ENCODE peak calls at places on chromosome 12, in ten cellular contexts. X, I, J, W, O, M, N, S, D and V are unnamed samples.
A peak's percentile ranks its signal among the peaks of the same experiment; 100 is the strongest.

GRCh38 chr12:3752096-3752709 is 706 bp downstream of the CRACR2A start:
- DNase-seq in X (no peak), I (peak; percentile 47), J (peak; percentile 40), W (no peak), O (no peak), M (no peak), N (no peak), S (peak; percentile 59), D (no peak), V (peak; percentile 45)

GRCh38 chr12:3490848-3491382 is at the start of gene PRMT8:
- DNase-seq in X (no peak), I (no peak), J (peak; percentile 29), W (peak; percentile 61), O (no peak), M (peak; percentile 14), N (peak; percentile 54), S (peak; percentile 4), D (no peak), V (peak; percentile 67)

GRCh38 chr12:13165578-13166120 is 30.9 kb upstream of the EMP1 start:
- DNase-seq in X (no peak), I (peak; percentile 51), J (peak; percentile 5), W (no peak), O (no peak), M (no peak), N (no peak), S (peak; percentile 71), D (no peak), V (no peak)

GRCh38 chr12:14567311-14568195 is at the start of gene PLBD1:
- DNase-seq in X (peak; percentile 44), I (no peak), J (no peak), W (no peak), O (no peak), M (peak; percentile 52), N (no peak), S (peak; percentile 16), D (no peak), V (peak; percentile 34)

GRCh38 chr12:54051081-54051912 is 2.3 kb upstream of the HOXC4 start:
- DNase-seq in X (no peak), I (no peak), J (no peak), W (no peak), O (no peak), M (no peak), N (no peak), S (no peak), D (no peak), V (no peak)

GRCh38 chr12:60501124-60501729 is 905.4 kb downstream of the SLC16A7 start:
- DNase-seq in X (no peak), I (no peak), J (no peak), W (peak; percentile 12), O (no peak), M (no peak), N (no peak), S (peak; percentile 4), D (peak; percentile 1), V (no peak)

GRCh38 chr12:57621497-57622292 is 10.5 kb downstream of the ARHGEF25 start:
- DNase-seq in X (no peak), I (peak; percentile 46), J (peak; percentile 56), W (peak; percentile 71), O (no peak), M (peak; percentile 44), N (peak; percentile 85), S (peak; percentile 48), D (no peak), V (peak; percentile 92)

GRCh38 chr12:31641509-31642090 is 17.9 kb upstream of the ETFBKMT start:
- DNase-seq in X (no peak), I (no peak), J (no peak), W (no peak), O (no peak), M (no peak), N (no peak), S (no peak), D (no peak), V (no peak)

GRCh38 chr12:19836056-19836455 is 396.8 kb downstream of the AEBP2 start:
- DNase-seq in X (no peak), I (no peak), J (no peak), W (no peak), O (no peak), M (no peak), N (no peak), S (no peak), D (no peak), V (no peak)

GRCh38 chr12:65086236-65086635 is 34.9 kb downstream of the WIF1 start:
- DNase-seq in X (no peak), I (no peak), J (no peak), W (no peak), O (no peak), M (no peak), N (no peak), S (no peak), D (no peak), V (no peak)

GRCh38 chr12:9328065-9328464 is 119.9 kb upstream of the PZP start:
- DNase-seq in X (no peak), I (no peak), J (no peak), W (no peak), O (no peak), M (no peak), N (no peak), S (no peak), D (no peak), V (no peak)

GRCh38 chr12:111034148-111034910 is 114.0 kb upstream of the MYL2 start:
- DNase-seq in X (no peak), I (no peak), J (no peak), W (peak; percentile 37), O (no peak), M (no peak), N (peak; percentile 41), S (no peak), D (no peak), V (peak; percentile 82)

GRCh38 chr12:132204822-132205270 is 60.6 kb downstream of the NOC4L start:
- DNase-seq in X (no peak), I (no peak), J (no peak), W (no peak), O (no peak), M (no peak), N (no peak), S (no peak), D (no peak), V (no peak)

GRCh38 chr12:78038986-78039385 is 208.3 kb downstream of the NAV3 start:
- DNase-seq in X (no peak), I (no peak), J (no peak), W (no peak), O (no peak), M (no peak), N (no peak), S (no peak), D (no peak), V (no peak)

GRCh38 chr12:22115711-22116110 is 69.7 kb downstream of the CMAS start:
- DNase-seq in X (no peak), I (no peak), J (no peak), W (no peak), O (no peak), M (no peak), N (no peak), S (no peak), D (no peak), V (no peak)